ENCODE peak calls at places on chromosomes 3 and 15, in four cellular contexts. U is HepG2, L is IMR-90, G is neural progenitor cell. B is an unnamed sample.

GRCh38 chr15:41417812-41418211 is 917 bp downstream of the RTF1 start:
- DNase-seq in L (peak), G (peak), U (no peak), B (no peak)

GRCh38 chr15:83356516-83357399 is 72.3 kb upstream of the BNC1 start:
- DNase-seq in G (no peak), U (no peak), L (no peak), B (no peak)

GRCh38 chr15:39745415-39745814 is 37.2 kb downstream of the FSIP1 start:
- DNase-seq in G (no peak), U (no peak), L (no peak), B (no peak)

GRCh38 chr15:72961326-72961725 is 90.9 kb upstream of the NEO1 start:
- DNase-seq in L (no peak), U (no peak), G (no peak), B (no peak)

GRCh38 chr3:184651945-184652344 is 59.9 kb downstream of the MAGEF1 start:
- DNase-seq in G (no peak), L (no peak), U (no peak), B (no peak)

GRCh38 chr3:58924581-58924980 is 125.2 kb downstream of the CFAP20DC start:
- DNase-seq in L (peak), U (no peak), G (no peak), B (no peak)

GRCh38 chr15:44734839-44735481 is 1.4 kb upstream of the TRIM69 start:
- DNase-seq in L (no peak), U (no peak), G (no peak), B (no peak)

GRCh38 chr3:58839187-58839586 is 172.6 kb upstream of the FAM3D start:
- DNase-seq in G (no peak), U (no peak), L (no peak), B (no peak)

GRCh38 chr3:118846176-118846575 is 188.5 kb downstream of the IGSF11 start:
- DNase-seq in G (no peak), L (no peak), U (no peak), B (no peak)

GRCh38 chr3:114758828-114759709 is 388.0 kb downstream of the ZBTB20 start:
- DNase-seq in G (no peak), L (peak), U (peak), B (no peak)
- H3K27ac ChIP-seq in G (no peak), L (peak), U (peak), B (no peak)

GRCh38 chr15:64383760-64384159 is 2.5 kb upstream of the PCLAF start:
- DNase-seq in L (no peak), U (no peak), G (no peak), B (no peak)

GRCh38 chr15:64386291-64386690 is 1.3 kb upstream of the TRIP4 start:
- DNase-seq in U (no peak), G (no peak), L (no peak), B (no peak)

GRCh38 chr15:64379216-64379960 is 1.9 kb downstream of the PCLAF start:
- DNase-seq in U (no peak), G (no peak), L (no peak), B (no peak)

GRCh38 chr15:64381000-64381751 is at the start of gene PCLAF:
- DNase-seq in L (peak), U (peak), G (peak), B (peak)
- TF ChIP-seq CTCF in L (no peak), U (peak), G (peak), B (peak)

GRCh38 chr3:34008836-34009479 is 210.5 kb downstream of the PDCD6IP start:
- DNase-seq in U (no peak), G (no peak), L (no peak), B (no peak)
- H3K9ac ChIP-seq in U (no peak), G (no peak), L (no peak), B (no peak)

GRCh38 chr3:31450345-31450744 is 82.4 kb upstream of the STT3B start:
- DNase-seq in G (no peak), U (no peak), L (no peak), B (no peak)
- H3K27ac ChIP-seq in G (no peak), U (no peak), L (no peak), B (no peak)